ENCODE peak calls at places on chromosome 5, in four cellular contexts. One of them, this sample, is unnamed.
A peak's percentile ranks its signal among the peaks of the same experiment; 100 is the strongest.

GRCh38 chr5:43191740-43192557 is at the start of gene NIM1K:
- DNase-seq in HepG2: peak; percentile 58
- DNase-seq in GM12878: no peak
- DNase-seq in H1: peak; percentile 10
- DNase-seq in this sample: peak; percentile 65

GRCh38 chr5:176831026-176831423 is 20.7 kb downstream of the UNC5A start:
- DNase-seq in HepG2: no peak
- DNase-seq in H1: no peak
- DNase-seq in GM12878: no peak
- DNase-seq in this sample: no peak

GRCh38 chr5:90020575-90021535 is 388.7 kb downstream of the CETN3 start:
- DNase-seq in HepG2: peak; percentile 15
- DNase-seq in H1: no peak
- DNase-seq in GM12878: peak; percentile 87
- DNase-seq in this sample: no peak

GRCh38 chr5:5699062-5699461 is 276.6 kb downstream of the ICE1 start:
- DNase-seq in HepG2: no peak
- DNase-seq in H1: no peak
- DNase-seq in GM12878: no peak
- DNase-seq in this sample: peak; percentile 21

GRCh38 chr5:162886717-162887116 is 550.7 kb upstream of the CCNG1 start:
- DNase-seq in HepG2: no peak
- DNase-seq in GM12878: no peak
- DNase-seq in H1: no peak
- DNase-seq in this sample: no peak

GRCh38 chr5:37900692-37901091 is 60.9 kb upstream of the GDNF start:
- DNase-seq in GM12878: no peak
- DNase-seq in HepG2: peak; percentile 29
- DNase-seq in H1: no peak
- DNase-seq in this sample: peak; percentile 27

GRCh38 chr5:153458266-153458665 is 32.2 kb upstream of the GRIA1 start:
- DNase-seq in H1: no peak
- DNase-seq in HepG2: no peak
- DNase-seq in GM12878: no peak
- DNase-seq in this sample: no peak

GRCh38 chr5:95799181-95799835 is 23.2 kb downstream of the GLRX start:
- DNase-seq in H1: no peak
- DNase-seq in GM12878: no peak
- DNase-seq in HepG2: peak; percentile 19
- DNase-seq in this sample: no peak

GRCh38 chr5:158482201-158482600 is 617.5 kb downstream of the EBF1 start:
- DNase-seq in H1: no peak
- DNase-seq in HepG2: no peak
- DNase-seq in GM12878: no peak
- DNase-seq in this sample: no peak

GRCh38 chr5:173327084-173327947 is 898 bp downstream of the STC2 start:
- DNase-seq in GM12878: no peak
- DNase-seq in H1: no peak
- DNase-seq in HepG2: no peak
- DNase-seq in this sample: peak; percentile 39

GRCh38 chr5:15069407-15069905 is 197.9 kb upstream of the ANKH start:
- DNase-seq in GM12878: no peak
- DNase-seq in HepG2: no peak
- DNase-seq in H1: no peak
- DNase-seq in this sample: no peak

GRCh38 chr5:51202161-51202560 is 181.1 kb upstream of the ISL1 start:
- DNase-seq in H1: no peak
- DNase-seq in GM12878: no peak
- DNase-seq in HepG2: no peak
- DNase-seq in this sample: no peak

GRCh38 chr5:1052641-1053390 is 44.2 kb downstream of the NKD2 start:
- DNase-seq in GM12878: no peak
- DNase-seq in HepG2: no peak
- DNase-seq in H1: no peak
- DNase-seq in this sample: no peak

GRCh38 chr5:169668732-169669131 is 31.7 kb downstream of the DOCK2 start:
- DNase-seq in HepG2: no peak
- DNase-seq in H1: no peak
- DNase-seq in GM12878: no peak
- DNase-seq in this sample: no peak

GRCh38 chr5:135996611-135997010 is 32.2 kb upstream of the TGFBI start:
- DNase-seq in GM12878: no peak
- DNase-seq in H1: no peak
- DNase-seq in HepG2: no peak
- DNase-seq in this sample: no peak

GRCh38 chr5:69212022-69212421 is 22.6 kb downstream of the CENPH start:
- DNase-seq in GM12878: no peak
- DNase-seq in H1: no peak
- DNase-seq in HepG2: no peak
- DNase-seq in this sample: no peak

GRCh38 chr5:69202497-69202896 is 13.1 kb downstream of the CENPH start:
- DNase-seq in GM12878: no peak
- DNase-seq in HepG2: no peak
- DNase-seq in H1: no peak
- DNase-seq in this sample: no peak

GRCh38 chr5:69209607-69210006 is 20.2 kb downstream of the CENPH start:
- DNase-seq in HepG2: no peak
- DNase-seq in H1: no peak
- DNase-seq in GM12878: no peak
- DNase-seq in this sample: no peak

GRCh38 chr5:69211200-69211599 is 21.8 kb downstream of the CENPH start:
- DNase-seq in H1: no peak
- DNase-seq in HepG2: no peak
- DNase-seq in GM12878: no peak
- DNase-seq in this sample: no peak

GRCh38 chr5:69206528-69207190 is 17.3 kb downstream of the CENPH start:
- DNase-seq in HepG2: peak; percentile 57
- DNase-seq in GM12878: no peak
- DNase-seq in H1: no peak
- DNase-seq in this sample: no peak
- TF ChIP-seq SUZ12 in HepG2: no peak
- TF ChIP-seq SUZ12 in GM12878: no peak
- TF ChIP-seq SUZ12 in H1: no peak
- TF ChIP-seq SUZ12 in this sample: no peak

GRCh38 chr5:108726446-108727091 is 21.1 kb upstream of the FER start:
- DNase-seq in HepG2: no peak
- DNase-seq in H1: no peak
- DNase-seq in GM12878: no peak
- DNase-seq in this sample: no peak

GRCh38 chr5:108729306-108729645 is 18.4 kb upstream of the FER start:
- DNase-seq in GM12878: no peak
- DNase-seq in H1: no peak
- DNase-seq in HepG2: no peak
- DNase-seq in this sample: no peak

GRCh38 chr5:108728566-108729305 is 19.0 kb upstream of the FER start:
- DNase-seq in GM12878: no peak
- DNase-seq in HepG2: no peak
- DNase-seq in H1: no peak
- DNase-seq in this sample: no peak

GRCh38 chr5:108727639-108728565 is 19.8 kb upstream of the FER start:
- DNase-seq in GM12878: no peak
- DNase-seq in H1: peak; percentile 77
- DNase-seq in HepG2: peak; percentile 59
- DNase-seq in this sample: peak; percentile 89

DNA sequence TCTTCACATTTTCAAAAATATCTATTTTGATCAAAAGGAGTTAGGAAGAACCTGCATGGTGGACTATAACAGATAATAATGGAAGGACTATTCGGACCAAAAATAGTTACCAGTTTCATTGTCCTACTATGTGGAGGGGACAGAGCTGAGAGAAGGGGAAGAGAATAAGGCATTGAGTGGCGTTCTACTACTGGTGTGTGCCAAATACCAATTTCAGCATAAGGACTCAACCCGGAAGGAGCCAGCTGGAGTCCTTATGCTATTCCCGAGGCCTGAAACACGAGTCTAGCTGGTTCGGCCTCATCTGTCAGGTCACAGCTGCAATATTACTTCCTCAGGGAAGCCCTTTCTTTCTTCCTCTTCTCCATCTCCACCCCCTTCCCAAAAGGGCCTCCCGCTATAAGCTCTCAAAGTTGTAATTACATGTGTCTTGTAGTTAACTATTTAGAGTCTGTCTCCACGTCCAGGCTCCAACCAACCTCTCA is 20.5 kb upstream of the FER start:
- DNase-seq in GM12878: no peak
- DNase-seq in H1: no peak
- DNase-seq in HepG2: no peak
- DNase-seq in this sample: no peak
- TF ChIP-seq SP1 in GM12878: no peak
- TF ChIP-seq SP1 in H1: no peak
- TF ChIP-seq SP1 in HepG2: no peak
- TF ChIP-seq SP1 in this sample: no peak

GRCh38 chr5:59299006-59299405 is 594.5 kb downstream of the PDE4D start:
- DNase-seq in GM12878: no peak
- DNase-seq in HepG2: no peak
- DNase-seq in H1: no peak
- DNase-seq in this sample: no peak
- TF ChIP-seq SUZ12 in GM12878: no peak
- TF ChIP-seq SUZ12 in HepG2: no peak
- TF ChIP-seq SUZ12 in H1: no peak
- TF ChIP-seq SUZ12 in this sample: no peak

GRCh38 chr5:58490397-58491072 is 700 bp upstream of the GAPT start:
- DNase-seq in H1: no peak
- DNase-seq in HepG2: no peak
- DNase-seq in GM12878: no peak
- DNase-seq in this sample: no peak
- TF ChIP-seq SP1 in H1: no peak
- TF ChIP-seq SP1 in HepG2: no peak
- TF ChIP-seq SP1 in GM12878: no peak
- TF ChIP-seq SP1 in this sample: no peak

GRCh38 chr5:143887901-143888648 is 76.1 kb downstream of the HMHB1 start:
- DNase-seq in GM12878: no peak
- DNase-seq in H1: no peak
- DNase-seq in HepG2: no peak
- DNase-seq in this sample: peak; percentile 13
- TF ChIP-seq SUZ12 in GM12878: no peak
- TF ChIP-seq SUZ12 in H1: no peak
- TF ChIP-seq SUZ12 in HepG2: no peak
- TF ChIP-seq SUZ12 in this sample: no peak

GRCh38 chr5:111855356-111855755 is 98.4 kb upstream of the NREP start:
- DNase-seq in H1: no peak
- DNase-seq in GM12878: no peak
- DNase-seq in HepG2: no peak
- DNase-seq in this sample: peak; percentile 9

GRCh38 chr5:111859031-111859430 is 102.0 kb upstream of the NREP start:
- DNase-seq in GM12878: no peak
- DNase-seq in H1: no peak
- DNase-seq in HepG2: no peak
- DNase-seq in this sample: no peak

GRCh38 chr5:111859533-111860270 is 102.7 kb upstream of the NREP start:
- DNase-seq in HepG2: no peak
- DNase-seq in GM12878: no peak
- DNase-seq in H1: no peak
- DNase-seq in this sample: no peak

GRCh38 chr5:111857633-111858032 is 100.6 kb upstream of the NREP start:
- DNase-seq in H1: no peak
- DNase-seq in HepG2: no peak
- DNase-seq in GM12878: no peak
- DNase-seq in this sample: no peak

GRCh38 chr5:111857067-111857466 is 100.1 kb upstream of the NREP start:
- DNase-seq in HepG2: no peak
- DNase-seq in H1: no peak
- DNase-seq in GM12878: no peak
- DNase-seq in this sample: no peak
- TF ChIP-seq SP1 in HepG2: no peak
- TF ChIP-seq SP1 in H1: no peak
- TF ChIP-seq SP1 in GM12878: no peak
- TF ChIP-seq SP1 in this sample: no peak

DNA sequence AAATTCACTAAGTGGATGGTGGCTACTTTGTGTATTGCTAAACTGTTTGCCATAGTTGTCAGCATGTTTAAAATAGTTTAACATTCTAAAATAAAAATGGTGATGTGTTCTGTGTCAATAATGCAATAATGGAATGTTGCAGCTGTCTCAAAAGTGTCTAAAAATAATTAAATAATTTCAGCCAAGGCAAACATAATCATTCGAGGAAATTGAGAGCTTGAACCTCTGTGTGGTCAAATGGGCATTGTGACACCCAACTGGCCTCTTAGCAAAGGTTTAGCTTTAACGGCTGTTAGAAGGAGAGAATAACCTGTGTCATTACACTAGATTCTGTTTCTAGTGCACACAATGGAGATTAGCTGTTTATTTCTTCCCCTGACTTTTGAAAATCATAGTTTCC is 278.5 kb downstream of the TMEM167A start:
- DNase-seq in HepG2: no peak
- DNase-seq in GM12878: no peak
- DNase-seq in H1: no peak
- DNase-seq in this sample: no peak
- TF ChIP-seq SUZ12 in HepG2: no peak
- TF ChIP-seq SUZ12 in GM12878: no peak
- TF ChIP-seq SUZ12 in H1: no peak
- TF ChIP-seq SUZ12 in this sample: no peak

DNA sequence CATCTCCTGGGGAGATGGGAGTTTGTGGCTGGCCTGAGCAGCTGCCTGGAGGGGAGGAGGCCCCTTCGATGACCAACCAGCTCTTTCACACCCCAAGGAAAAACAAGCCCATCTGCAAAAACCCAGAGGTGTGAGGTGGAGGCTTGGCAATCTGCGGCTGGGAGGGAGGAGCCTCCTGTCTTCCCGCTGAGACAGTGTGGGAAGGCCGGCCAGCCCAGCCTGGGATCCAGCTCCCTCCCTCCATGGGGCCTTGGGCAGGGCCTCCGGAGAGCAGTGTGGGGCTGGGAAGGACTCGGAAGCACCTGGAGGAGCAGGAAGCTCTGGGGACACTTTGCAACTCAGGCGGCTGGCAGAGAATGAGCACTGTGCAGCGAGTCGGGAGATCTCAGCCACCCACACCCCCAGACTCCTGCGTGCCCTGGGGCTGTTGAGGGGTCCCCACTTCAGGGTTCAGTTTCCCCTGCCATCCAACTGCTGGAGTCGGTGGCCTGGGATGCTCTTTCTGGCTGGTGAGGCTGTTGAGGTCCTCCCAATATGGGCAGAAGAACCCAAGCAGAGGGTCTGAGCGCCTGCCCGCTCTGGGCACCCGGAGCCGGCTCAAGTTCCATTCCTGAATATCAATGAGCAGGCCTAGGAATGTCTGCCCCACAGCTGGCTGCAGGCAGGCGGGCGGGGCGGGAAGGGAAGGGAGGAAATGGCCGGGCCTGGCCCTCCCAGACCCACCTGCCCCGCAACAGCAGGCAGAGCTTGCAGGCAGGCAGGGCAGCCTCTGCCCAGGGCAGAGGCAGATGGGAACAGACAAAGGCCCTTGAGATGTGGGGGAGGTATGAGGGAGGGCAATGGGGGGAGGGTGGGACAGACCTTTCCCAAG is 101.1 kb downstream of the FGF18 start:
- DNase-seq in GM12878: no peak
- DNase-seq in H1: peak; percentile 49
- DNase-seq in HepG2: no peak
- DNase-seq in this sample: peak; percentile 32
- TF ChIP-seq SP1 in GM12878: no peak
- TF ChIP-seq SP1 in H1: peak; percentile 30
- TF ChIP-seq SP1 in HepG2: no peak
- TF ChIP-seq SP1 in this sample: no peak